ENCODE peak calls at places on chromosome 13, in seven cellular contexts. A, W, K, Q, G, D and H are unnamed samples. For H3K36me3, the result is how much of the 10 kb centered on the place peaks cover.

GRCh38 chr13:99322297-99323103 is 15.3 kb upstream of the GPR183 start:
- DNase-seq in A (no peak), W (no peak), K (no peak), Q (no peak), G (peak), D (peak), H (no peak)

GRCh38 chr13:67651908-67652307 is 421.8 kb upstream of the PCDH9 start:
- DNase-seq in A (no peak), W (no peak), K (no peak), Q (no peak), G (no peak), D (no peak), H (no peak)

GRCh38 chr13:31009166-31009565 is 76.7 kb downstream of the TEX26 start:
- DNase-seq in A (no peak), W (no peak), K (no peak), Q (no peak), G (no peak), D (no peak), H (no peak)

GRCh38 chr13:51532736-51533197 is 51.5 kb upstream of the WDFY2 start:
- DNase-seq in A (no peak), W (no peak), K (no peak), Q (no peak), G (no peak), D (no peak), H (no peak)

GRCh38 chr13:51797664-51798488 is 6.1 kb downstream of the DHRS12 start:
- DNase-seq in A (peak), W (peak), K (no peak), Q (peak), G (no peak), D (peak), H (no peak)

GRCh38 chr13:86082116-86082515 is 282.9 kb upstream of the SLITRK6 start:
- DNase-seq in A (no peak), W (no peak), K (no peak), Q (no peak), G (no peak), D (no peak), H (no peak)

GRCh38 chr13:28059214-28059613 is 41.2 kb downstream of the FLT3 start:
- DNase-seq in A (peak), W (peak), K (no peak), Q (peak), G (no peak), D (peak), H (no peak)

GRCh38 chr13:98390086-98390697 is 186.7 kb downstream of the STK24 start:
- DNase-seq in A (no peak), W (no peak), K (no peak), Q (no peak), G (no peak), D (no peak), H (no peak)

GRCh38 chr13:43273362-43273761 is 250.0 kb downstream of the DNAJC15 start:
- DNase-seq in A (no peak), W (no peak), K (no peak), Q (no peak), G (no peak), D (no peak), H (no peak)

GRCh38 chr13:26987614-26988013 is 184.0 kb downstream of the USP12 start:
- DNase-seq in A (no peak), W (no peak), K (no peak), Q (no peak), G (no peak), D (no peak), H (no peak)

GRCh38 chr13:45370922-45371406 is 30.0 kb upstream of the TPT1 start:
- DNase-seq in A (peak), W (peak), K (peak), Q (peak), G (no peak), D (peak), H (peak)

GRCh38 chr13:34654682-34655081 is 287.4 kb upstream of the NBEA start:
- DNase-seq in A (no peak), W (no peak), K (no peak), Q (no peak), G (no peak), D (no peak), H (no peak)

GRCh38 chr13:91158015-91158390 is 189.5 kb upstream of the MIR17HG start:
- DNase-seq in A (no peak), W (no peak), K (no peak), Q (no peak), G (no peak), D (no peak), H (no peak)

GRCh38 chr13:106513025-106513424 is 22.4 kb downstream of the EFNB2 start:
- DNase-seq in A (no peak), W (no peak), K (no peak), Q (no peak), G (no peak), D (peak), H (no peak)

GRCh38 chr13:100203696-100204367 is 114.9 kb downstream of the PCCA start:
- DNase-seq in A (no peak), W (no peak), K (no peak), Q (no peak), G (no peak), D (no peak), H (no peak)

GRCh38 chr13:52158629-52159158 is 703 bp downstream of the NEK3 start:
- DNase-seq in A (no peak), W (no peak), K (no peak), Q (peak), G (no peak), D (peak), H (peak)

GRCh38 chr13:36533806-36534205 is 101.5 kb downstream of the CCNA1 start:
- DNase-seq in A (no peak), W (no peak), K (no peak), Q (no peak), G (no peak), D (peak), H (no peak)

GRCh38 chr13:28497143-28497876 is 2.4 kb upstream of the FLT1 start:
- DNase-seq in A (no peak), W (no peak), K (no peak), Q (no peak), G (no peak), D (no peak), H (no peak)

GRCh38 chr13:87671824-87672603 is 843 bp downstream of the SLITRK5 start:
- DNase-seq in A (no peak), W (peak), K (peak), Q (peak), G (no peak), D (no peak), H (no peak)

GRCh38 chr13:33394294-33394932 is 108.9 kb upstream of the STARD13 start:
- DNase-seq in A (no peak), W (no peak), K (no peak), Q (peak), G (no peak), D (no peak), H (no peak)

GRCh38 chr13:33392794-33393371 is 107.3 kb upstream of the STARD13 start:
- DNase-seq in A (no peak), W (no peak), K (no peak), Q (no peak), G (no peak), D (no peak), H (no peak)

GRCh38 chr13:33383724-33384577 is 98.4 kb upstream of the STARD13 start:
- DNase-seq in A (no peak), W (no peak), K (no peak), Q (peak), G (no peak), D (no peak), H (no peak)

DNA sequence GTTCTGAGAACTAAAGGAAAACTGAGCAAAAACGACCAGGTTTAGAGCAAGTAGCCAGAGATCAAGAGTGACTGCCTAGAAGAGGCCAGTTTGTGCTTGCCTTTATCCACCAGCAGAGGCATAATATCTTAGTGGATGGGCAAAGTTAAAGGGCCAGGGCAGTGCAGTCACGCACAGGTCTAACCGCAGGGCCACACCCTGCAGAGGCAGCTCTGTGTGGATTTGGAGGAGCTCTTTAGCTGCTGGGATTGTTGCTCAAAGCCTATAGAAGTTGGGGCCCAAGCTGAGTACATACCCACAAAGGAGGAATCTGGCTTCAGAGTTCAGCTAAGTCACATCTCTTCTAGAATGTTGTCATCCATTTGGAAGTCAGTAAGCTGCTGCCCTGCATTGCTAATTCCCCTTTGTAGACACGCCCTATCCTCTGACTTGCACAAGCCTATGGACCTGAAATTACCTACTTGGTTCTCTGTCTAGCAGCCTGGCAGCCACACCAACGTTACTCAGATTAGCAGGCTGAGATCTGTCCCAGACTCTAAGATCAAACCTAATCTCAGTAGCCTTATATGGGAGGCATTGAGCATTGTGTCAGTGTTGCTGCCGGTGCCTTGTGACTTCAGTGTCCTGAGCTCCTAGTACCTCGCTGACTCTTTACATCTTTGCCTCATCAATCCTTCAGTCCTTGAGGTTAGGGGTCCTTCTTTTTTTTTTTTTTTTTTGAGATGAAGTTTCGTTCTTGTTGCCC is 102.9 kb upstream of the STARD13 start:
- DNase-seq in A (peak), W (no peak), K (no peak), Q (no peak), G (no peak), D (no peak), H (no peak)
- TF ChIP-seq CTCF in A (no peak), W (no peak), K (no peak), Q (no peak), G (no peak), D (no peak), H (no peak)

GRCh38 chr13:113623491-113624234 is 34.3 kb downstream of the ATP4B start:
- DNase-seq in A (no peak), W (no peak), K (no peak), Q (no peak), G (no peak), D (no peak), H (peak)
- H3K36me3 ChIP-seq in A (under half), W (half or more), K (under half), Q (under half), G (under half), D (under half), H (under half)

DNA sequence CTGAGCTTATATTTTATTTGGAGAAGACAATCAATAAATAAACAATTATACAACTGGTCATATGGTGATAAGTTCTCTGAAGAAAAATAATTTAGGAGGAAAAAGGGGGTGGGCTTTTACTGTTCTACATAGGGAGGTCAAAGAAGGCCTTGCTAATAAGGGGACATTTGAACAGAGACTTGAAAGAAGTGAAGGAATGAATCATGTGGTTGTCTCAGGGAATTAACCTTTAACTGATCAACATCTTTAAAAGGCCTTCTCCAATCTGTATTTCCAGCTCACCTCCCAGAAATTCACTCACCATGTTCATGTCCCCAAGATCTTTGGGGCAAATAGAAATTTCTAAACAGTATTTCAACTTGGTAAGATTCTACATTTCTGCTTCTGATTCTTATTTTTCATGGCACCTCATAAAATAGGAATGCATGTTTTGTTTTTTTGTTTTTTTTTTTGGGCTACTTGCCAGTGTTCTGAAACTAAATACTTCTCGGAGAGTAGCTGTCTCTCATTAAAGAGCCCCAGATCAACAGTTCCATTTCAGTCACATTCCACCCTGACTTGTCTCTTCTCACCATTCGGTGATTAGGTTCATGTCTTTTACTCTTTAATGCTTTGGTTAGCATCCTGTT is 19.2 kb upstream of the LPAR6 start:
- DNase-seq in A (no peak), W (no peak), K (no peak), Q (no peak), G (peak), D (peak), H (no peak)
- TF ChIP-seq CTCF in A (no peak), W (no peak), K (no peak), Q (no peak), G (no peak), D (no peak), H (no peak)

GRCh38 chr13:112562786-112563383 is 25.1 kb downstream of the TUBGCP3 start:
- DNase-seq in A (no peak), W (no peak), K (no peak), Q (no peak), G (no peak), D (no peak), H (no peak)
- H3K36me3 ChIP-seq in A (half or more), W (half or more), K (half or more), Q (under half), G (under half), D (under half), H (under half)

GRCh38 chr13:110089100-110089499 is 217.9 kb downstream of the COL4A1 start:
- DNase-seq in A (no peak), W (no peak), K (no peak), Q (no peak), G (no peak), D (no peak), H (no peak)

GRCh38 chr13:110092869-110093268 is 214.1 kb downstream of the COL4A1 start:
- DNase-seq in A (no peak), W (no peak), K (no peak), Q (no peak), G (no peak), D (no peak), H (no peak)

GRCh38 chr13:110089815-110090214 is 217.1 kb downstream of the COL4A1 start:
- DNase-seq in A (no peak), W (no peak), K (no peak), Q (no peak), G (no peak), D (no peak), H (no peak)
- TF ChIP-seq CTCF in A (no peak), W (peak), K (peak), Q (peak), G (peak), D (peak), H (peak)

DNA sequence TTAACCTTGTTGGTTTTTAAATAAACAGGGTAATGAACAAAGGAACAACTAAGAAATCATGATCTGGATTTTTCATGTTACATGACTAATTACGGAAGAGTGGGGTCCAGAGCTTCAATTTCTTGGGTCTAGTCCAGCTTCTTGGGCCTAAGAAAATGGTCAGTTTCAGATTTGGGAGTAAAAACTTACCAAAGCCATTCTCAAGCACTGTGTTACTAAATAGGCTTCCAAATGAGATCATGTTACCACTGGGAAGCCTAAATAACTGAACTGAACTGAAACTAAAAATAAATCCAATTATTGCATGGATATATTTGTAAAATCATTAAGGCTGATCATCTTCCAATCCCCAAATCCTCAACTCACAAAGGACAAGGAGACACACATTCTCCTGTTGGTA is 13.9 kb downstream of the TBC1D4 start:
- DNase-seq in A (no peak), W (no peak), K (no peak), Q (no peak), G (no peak), D (no peak), H (no peak)
- H3K36me3 ChIP-seq in A (under half), W (under half), K (under half), Q (under half), G (under half), D (under half), H (under half)

GRCh38 chr13:29865934-29866333 is 15.5 kb upstream of the UBL3 start:
- DNase-seq in A (no peak), W (no peak), K (no peak), Q (no peak), G (no peak), D (no peak), H (no peak)
- TF ChIP-seq CTCF in A (no peak), W (no peak), K (no peak), Q (no peak), G (no peak), D (no peak), H (no peak)

GRCh38 chr13:24288870-24289269 is 20.5 kb upstream of the C1QTNF9 start:
- DNase-seq in A (no peak), W (no peak), K (no peak), Q (no peak), G (peak), D (no peak), H (no peak)

GRCh38 chr13:24292476-24292875 is 16.9 kb upstream of the C1QTNF9 start:
- DNase-seq in A (peak), W (no peak), K (no peak), Q (no peak), G (no peak), D (no peak), H (no peak)

GRCh38 chr13:24290280-24290932 is 19.0 kb upstream of the C1QTNF9 start:
- DNase-seq in A (peak), W (no peak), K (no peak), Q (no peak), G (no peak), D (no peak), H (no peak)

GRCh38 chr13:24299488-24300114 is 9.8 kb upstream of the C1QTNF9 start:
- DNase-seq in A (no peak), W (no peak), K (no peak), Q (no peak), G (no peak), D (no peak), H (no peak)

GRCh38 chr13:24293761-24294160 is 15.6 kb upstream of the C1QTNF9 start:
- DNase-seq in A (peak), W (no peak), K (no peak), Q (no peak), G (no peak), D (no peak), H (no peak)
- H3K36me3 ChIP-seq in A (half or more), W (under half), K (half or more), Q (half or more), G (under half), D (under half), H (under half)

GRCh38 chr13:50275392-50276063 is 260.3 kb downstream of the KCNRG start:
- DNase-seq in A (no peak), W (no peak), K (no peak), Q (no peak), G (no peak), D (no peak), H (no peak)
- TF ChIP-seq CTCF in A (no peak), W (no peak), K (no peak), Q (no peak), G (no peak), D (no peak), H (no peak)

GRCh38 chr13:113981611-113982295 is 7.9 kb upstream of the C13orf46 start:
- DNase-seq in A (no peak), W (no peak), K (peak), Q (no peak), G (no peak), D (no peak), H (peak)

GRCh38 chr13:113978741-113979481 is 5.0 kb upstream of the C13orf46 start:
- DNase-seq in A (peak), W (no peak), K (peak), Q (no peak), G (no peak), D (no peak), H (peak)

GRCh38 chr13:113981201-113981605 is 7.3 kb upstream of the C13orf46 start:
- DNase-seq in A (peak), W (no peak), K (peak), Q (peak), G (no peak), D (no peak), H (peak)

GRCh38 chr13:113980489-113981064 is 6.7 kb upstream of the C13orf46 start:
- DNase-seq in A (no peak), W (no peak), K (peak), Q (no peak), G (no peak), D (no peak), H (peak)

GRCh38 chr13:113979791-113980471 is 6.1 kb upstream of the C13orf46 start:
- DNase-seq in A (no peak), W (no peak), K (peak), Q (no peak), G (no peak), D (no peak), H (peak)
- H3K36me3 ChIP-seq in A (half or more), W (under half), K (under half), Q (under half), G (under half), D (under half), H (half or more)